ENCODE peak calls at places on chromosome 19, in nine cellular contexts. One of them, this sample, is unnamed.

GRCh38 chr19:46723471-46723870 is 6.6 kb upstream of the PRKD2 start:
- DNase-seq in KG1: no peak
- DNase-seq in posterior cingulate gyrus: no peak
- DNase-seq in mucosa of descending colon: no peak
- DNase-seq in IMR-90: no peak
- DNase-seq in trophoblast cell: no peak
- DNase-seq in NCI-H1105 treated with DMSO at 0.1 percent for 48 hours: no peak
- DNase-seq in stimulated activated CD4-positive, alpha-beta T cell treated with anti-CD3 and anti-CD28 coated beads, Interleukin-12 subunit alpha, Interleukin-12 subunit beta, amount 100 ng/mL, for 48 hours: no peak
- DNase-seq in neuronal stem cell: no peak
- DNase-seq in this sample: no peak

GRCh38 chr19:13294812-13295567 is 144.8 kb downstream of the IER2 start:
- DNase-seq in NCI-H1105 treated with DMSO at 0.1 percent for 48 hours: no peak
- DNase-seq in trophoblast cell: no peak
- DNase-seq in KG1: no peak
- DNase-seq in posterior cingulate gyrus: no peak
- DNase-seq in IMR-90: no peak
- DNase-seq in mucosa of descending colon: no peak
- DNase-seq in stimulated activated CD4-positive, alpha-beta T cell treated with anti-CD3 and anti-CD28 coated beads, Interleukin-12 subunit alpha, Interleukin-12 subunit beta, amount 100 ng/mL, for 48 hours: no peak
- DNase-seq in neuronal stem cell: no peak
- DNase-seq in this sample: no peak

GRCh38 chr19:55777528-55777927 is 8.6 kb downstream of the RFPL4AL1 start:
- DNase-seq in NCI-H1105 treated with DMSO at 0.1 percent for 48 hours: no peak
- DNase-seq in mucosa of descending colon: peak
- DNase-seq in posterior cingulate gyrus: no peak
- DNase-seq in stimulated activated CD4-positive, alpha-beta T cell treated with anti-CD3 and anti-CD28 coated beads, Interleukin-12 subunit alpha, Interleukin-12 subunit beta, amount 100 ng/mL, for 48 hours: no peak
- DNase-seq in neuronal stem cell: no peak
- DNase-seq in KG1: no peak
- DNase-seq in trophoblast cell: no peak
- DNase-seq in IMR-90: no peak
- DNase-seq in this sample: no peak

GRCh38 chr19:38326591-38326990 is 6.9 kb downstream of the KCNK6 start:
- DNase-seq in mucosa of descending colon: no peak
- DNase-seq in KG1: no peak
- DNase-seq in IMR-90: no peak
- DNase-seq in posterior cingulate gyrus: no peak
- DNase-seq in stimulated activated CD4-positive, alpha-beta T cell treated with anti-CD3 and anti-CD28 coated beads, Interleukin-12 subunit alpha, Interleukin-12 subunit beta, amount 100 ng/mL, for 48 hours: no peak
- DNase-seq in NCI-H1105 treated with DMSO at 0.1 percent for 48 hours: no peak
- DNase-seq in neuronal stem cell: no peak
- DNase-seq in trophoblast cell: no peak
- DNase-seq in this sample: no peak

GRCh38 chr19:2625434-2625833 is 77.1 kb downstream of the GNG7 start:
- DNase-seq in trophoblast cell: no peak
- DNase-seq in posterior cingulate gyrus: no peak
- DNase-seq in KG1: no peak
- DNase-seq in IMR-90: no peak
- DNase-seq in NCI-H1105 treated with DMSO at 0.1 percent for 48 hours: no peak
- DNase-seq in stimulated activated CD4-positive, alpha-beta T cell treated with anti-CD3 and anti-CD28 coated beads, Interleukin-12 subunit alpha, Interleukin-12 subunit beta, amount 100 ng/mL, for 48 hours: no peak
- DNase-seq in mucosa of descending colon: peak
- DNase-seq in neuronal stem cell: no peak
- DNase-seq in this sample: no peak

GRCh38 chr19:13010038-13010991 is 15.0 kb downstream of the NFIX start:
- DNase-seq in mucosa of descending colon: no peak
- DNase-seq in posterior cingulate gyrus: no peak
- DNase-seq in stimulated activated CD4-positive, alpha-beta T cell treated with anti-CD3 and anti-CD28 coated beads, Interleukin-12 subunit alpha, Interleukin-12 subunit beta, amount 100 ng/mL, for 48 hours: no peak
- DNase-seq in IMR-90: no peak
- DNase-seq in trophoblast cell: no peak
- DNase-seq in neuronal stem cell: no peak
- DNase-seq in NCI-H1105 treated with DMSO at 0.1 percent for 48 hours: no peak
- DNase-seq in KG1: no peak
- DNase-seq in this sample: no peak

GRCh38 chr19:751501-752341 is 809 bp downstream of the MISP start:
- DNase-seq in IMR-90: peak
- DNase-seq in posterior cingulate gyrus: no peak
- DNase-seq in mucosa of descending colon: peak
- DNase-seq in KG1: no peak
- DNase-seq in neuronal stem cell: no peak
- DNase-seq in NCI-H1105 treated with DMSO at 0.1 percent for 48 hours: no peak
- DNase-seq in stimulated activated CD4-positive, alpha-beta T cell treated with anti-CD3 and anti-CD28 coated beads, Interleukin-12 subunit alpha, Interleukin-12 subunit beta, amount 100 ng/mL, for 48 hours: no peak
- DNase-seq in trophoblast cell: peak
- DNase-seq in this sample: no peak

GRCh38 chr19:16714702-16715294 is 4.8 kb upstream of the NWD1 start:
- DNase-seq in IMR-90: peak
- DNase-seq in mucosa of descending colon: peak
- DNase-seq in posterior cingulate gyrus: peak
- DNase-seq in stimulated activated CD4-positive, alpha-beta T cell treated with anti-CD3 and anti-CD28 coated beads, Interleukin-12 subunit alpha, Interleukin-12 subunit beta, amount 100 ng/mL, for 48 hours: peak
- DNase-seq in NCI-H1105 treated with DMSO at 0.1 percent for 48 hours: peak
- DNase-seq in KG1: no peak
- DNase-seq in neuronal stem cell: peak
- DNase-seq in trophoblast cell: peak
- DNase-seq in this sample: peak

GRCh38 chr19:45278087-45278486 is 27.0 kb downstream of the MARK4 start:
- DNase-seq in posterior cingulate gyrus: no peak
- DNase-seq in KG1: no peak
- DNase-seq in neuronal stem cell: no peak
- DNase-seq in stimulated activated CD4-positive, alpha-beta T cell treated with anti-CD3 and anti-CD28 coated beads, Interleukin-12 subunit alpha, Interleukin-12 subunit beta, amount 100 ng/mL, for 48 hours: no peak
- DNase-seq in IMR-90: no peak
- DNase-seq in trophoblast cell: no peak
- DNase-seq in NCI-H1105 treated with DMSO at 0.1 percent for 48 hours: no peak
- DNase-seq in mucosa of descending colon: no peak
- DNase-seq in this sample: no peak

GRCh38 chr19:43664008-43664407 is 6.0 kb downstream of the PLAUR start:
- DNase-seq in trophoblast cell: no peak
- DNase-seq in posterior cingulate gyrus: no peak
- DNase-seq in mucosa of descending colon: peak
- DNase-seq in stimulated activated CD4-positive, alpha-beta T cell treated with anti-CD3 and anti-CD28 coated beads, Interleukin-12 subunit alpha, Interleukin-12 subunit beta, amount 100 ng/mL, for 48 hours: no peak
- DNase-seq in IMR-90: no peak
- DNase-seq in NCI-H1105 treated with DMSO at 0.1 percent for 48 hours: no peak
- DNase-seq in neuronal stem cell: no peak
- DNase-seq in KG1: no peak
- DNase-seq in this sample: no peak

GRCh38 chr19:42601811-42602443 is 7.2 kb upstream of the CEACAM8 start:
- DNase-seq in IMR-90: peak
- DNase-seq in mucosa of descending colon: peak
- DNase-seq in KG1: no peak
- DNase-seq in NCI-H1105 treated with DMSO at 0.1 percent for 48 hours: no peak
- DNase-seq in stimulated activated CD4-positive, alpha-beta T cell treated with anti-CD3 and anti-CD28 coated beads, Interleukin-12 subunit alpha, Interleukin-12 subunit beta, amount 100 ng/mL, for 48 hours: no peak
- DNase-seq in trophoblast cell: no peak
- DNase-seq in posterior cingulate gyrus: no peak
- DNase-seq in neuronal stem cell: no peak
- DNase-seq in this sample: no peak